ENCODE peak calls at places on chromosomes 7 and 10, in four cellular contexts. S is GM04504, M is progenitor cell of endocrine pancreas, Z is NCI-H1436. I is an unnamed sample.

GRCh38 chr7:7959979-7960670 is 8.5 kb upstream of the GLCCI1 start:
- DNase-seq in S (no peak), M (no peak), Z (no peak), I (no peak)

GRCh38 chr10:60494774-60495173 is 105.1 kb upstream of the ANK3 start:
- DNase-seq in S (no peak), M (no peak), Z (no peak), I (no peak)

GRCh38 chr7:28904539-28905143 is 53.5 kb downstream of the TRIL start:
- DNase-seq in S (no peak), M (no peak), Z (no peak), I (no peak)

GRCh38 chr7:88565401-88565800 is 194.1 kb upstream of the ZNF804B start:
- DNase-seq in S (no peak), M (no peak), Z (no peak), I (no peak)

GRCh38 chr7:102107474-102108104 is 179.1 kb upstream of the SH2B2 start:
- DNase-seq in S (no peak), M (no peak), Z (no peak), I (no peak)

GRCh38 chr10:69087600-69088470 is at the start of gene SRGN:
- DNase-seq in S (no peak), M (no peak), Z (no peak), I (no peak)

GRCh38 chr10:109957092-109957797 is 33.9 kb upstream of the XPNPEP1 start:
- DNase-seq in S (no peak), M (no peak), Z (no peak), I (no peak)

GRCh38 chr10:32893431-32893830 is 64.6 kb downstream of the ITGB1 start:
- DNase-seq in S (no peak), M (no peak), Z (no peak), I (no peak)

GRCh38 chr7:108358553-108358952 is 97.7 kb downstream of the NRCAM start:
- DNase-seq in S (peak; percentile 38), M (no peak), Z (peak; percentile 57), I (peak; percentile 24)

GRCh38 chr10:6669269-6669859 is 89.3 kb upstream of the PRKCQ start:
- DNase-seq in S (peak; percentile 31), M (no peak), Z (no peak), I (no peak)

GRCh38 chr7:92179393-92179924 is 517 bp upstream of the LRRD1 start:
- DNase-seq in S (no peak), M (no peak), Z (no peak), I (no peak)

GRCh38 chr10:71036586-71036985 is 148.2 kb upstream of the PCBD1 start:
- DNase-seq in S (no peak), M (no peak), Z (no peak), I (no peak)

GRCh38 chr7:101869901-101870290 is 52.5 kb downstream of the CUX1 start:
- DNase-seq in S (no peak), M (no peak), Z (no peak), I (no peak)

GRCh38 chr7:94908204-94909022 is 1.0 kb downstream of the PPP1R9A start:
- DNase-seq in S (no peak), M (peak; percentile 60), Z (peak; percentile 21), I (peak; percentile 57)

GRCh38 chr7:19700936-19701335 is 7.9 kb downstream of the POLR1F start:
- DNase-seq in S (no peak), M (no peak), Z (no peak), I (no peak)

GRCh38 chr7:44121761-44122420 is 1.5 kb downstream of the POLD2 start:
- DNase-seq in S (no peak), M (no peak), Z (no peak), I (no peak)

GRCh38 chr7:16881809-16882208 is at the start of gene AGR3:
- DNase-seq in S (no peak), M (no peak), Z (no peak), I (no peak)

GRCh38 chr10:99595770-99596465 is 24.3 kb downstream of the SLC25A28 start:
- DNase-seq in S (no peak), M (no peak), Z (no peak), I (no peak)

GRCh38 chr10:6052247-6053221 is 9.6 kb downstream of the IL2RA start:
- DNase-seq in S (no peak), M (no peak), Z (no peak), I (no peak)

GRCh38 chr10:23439920-23440875 is 1.3 kb downstream of the OTUD1 start:
- DNase-seq in S (no peak), M (peak; percentile 17), Z (no peak), I (no peak)

GRCh38 chr10:35421553-35422178 is 85.4 kb downstream of the CCNY start:
- DNase-seq in S (peak; percentile 69), M (no peak), Z (no peak), I (no peak)

GRCh38 chr10:62464308-62464707 is 90.1 kb downstream of the ZNF365 start:
- DNase-seq in S (no peak), M (no peak), Z (no peak), I (no peak)

GRCh38 chr7:158975526-158976467 is 119.4 kb downstream of the DYNC2I1 start:
- DNase-seq in S (no peak), M (no peak), Z (peak; percentile 24), I (no peak)

GRCh38 chr7:26538683-26539082 is 247.0 kb downstream of the SNX10 start:
- DNase-seq in S (no peak), M (no peak), Z (no peak), I (peak; percentile 16)

GRCh38 chr10:61752111-61753011 is 89.6 kb downstream of the CABCOCO1 start:
- DNase-seq in S (no peak), M (no peak), Z (no peak), I (no peak)

GRCh38 chr10:119305860-119306513 is 98.6 kb downstream of the GRK5 start:
- DNase-seq in S (peak; percentile 98), M (no peak), Z (peak; percentile 17), I (no peak)

GRCh38 chr10:34504534-34504933 is 310.6 kb downstream of the PARD3 start:
- DNase-seq in S (no peak), M (no peak), Z (peak; percentile 25), I (no peak)

GRCh38 chr10:112287844-112288243 is 4.6 kb downstream of the TECTB start:
- DNase-seq in S (no peak), M (no peak), Z (no peak), I (no peak)

GRCh38 chr7:149873968-149874643 is at the start of gene ATP6V0E2:
- DNase-seq in S (no peak), M (no peak), Z (no peak), I (no peak)

GRCh38 chr7:36862685-36863375 is 138.5 kb upstream of the AOAH start:
- DNase-seq in S (no peak), M (no peak), Z (no peak), I (no peak)

GRCh38 chr7:52472006-52472405 is 563.4 kb upstream of the POM121L12 start:
- DNase-seq in S (no peak), M (no peak), Z (no peak), I (no peak)

GRCh38 chr7:40918701-40919271 is 784.0 kb downstream of the SUGCT start:
- DNase-seq in S (peak; percentile 42), M (no peak), Z (no peak), I (no peak)

GRCh38 chr7:8442814-8443304 is 9.4 kb downstream of the NXPH1 start:
- DNase-seq in S (no peak), M (peak; percentile 93), Z (no peak), I (no peak)

GRCh38 chr7:103811997-103812396 is 177.5 kb downstream of the RELN start:
- DNase-seq in S (no peak), M (no peak), Z (no peak), I (no peak)

GRCh38 chr7:69780377-69780776 is 182.1 kb downstream of the AUTS2 start:
- DNase-seq in S (no peak), M (no peak), Z (peak; percentile 49), I (peak; percentile 82)

GRCh38 chr10:79308969-79309665 is 38.2 kb upstream of the PPIF start:
- DNase-seq in S (no peak), M (no peak), Z (no peak), I (no peak)